ENCODE peak calls at places on chromosomes 11 and 22, in seven cellular contexts. I, H, D, U, J, C and G are unnamed samples.

GRCh38 chr11:87600938-87601337 is 563.2 kb downstream of the TMEM135 start:
- DNase-seq in I (no peak), H (no peak), D (no peak), U (no peak), J (no peak), C (no peak), G (no peak)

GRCh38 chr11:27153136-27153535 is 112.5 kb downstream of the BBOX1 start:
- DNase-seq in I (no peak), H (no peak), D (no peak), U (no peak), J (no peak), C (no peak), G (no peak)

GRCh38 chr11:121467965-121468364 is 15.2 kb upstream of the SORL1-AS1 start:
- DNase-seq in I (no peak), H (no peak), D (no peak), U (no peak), J (no peak), C (no peak), G (peak)

GRCh38 chr11:130055637-130056036 is 14.1 kb upstream of the APLP2 start:
- DNase-seq in I (no peak), H (no peak), D (no peak), U (no peak), J (no peak), C (peak), G (no peak)

GRCh38 chr11:2134022-2135010 is 4.9 kb downstream of the IGF2 start:
- DNase-seq in I (no peak), H (no peak), D (no peak), U (no peak), J (peak), C (no peak), G (no peak)

GRCh38 chr22:20388200-20388599 is 5.8 kb upstream of the ZNF74 start:
- DNase-seq in I (no peak), H (no peak), D (no peak), U (no peak), J (no peak), C (no peak), G (no peak)

GRCh38 chr11:19018901-19019300 is 41.6 kb downstream of the MRGPRX2 start:
- DNase-seq in I (no peak), H (no peak), D (peak), U (peak), J (no peak), C (no peak), G (no peak)

GRCh38 chr11:10930961-10931760 is 73.3 kb upstream of the ZBED5 start:
- DNase-seq in I (peak), H (peak), D (peak), U (no peak), J (peak), C (peak), G (peak)

GRCh38 chr22:19178065-19178658 is 374 bp downstream of the SLC25A1 start:
- DNase-seq in I (peak), H (peak), D (peak), U (peak), J (peak), C (peak), G (peak)

GRCh38 chr11:46630237-46630636 is 12.9 kb downstream of the ATG13 start:
- DNase-seq in I (no peak), H (no peak), D (no peak), U (no peak), J (no peak), C (no peak), G (no peak)

GRCh38 chr11:108027057-108027456 is 18.4 kb downstream of the CUL5 start:
- DNase-seq in I (no peak), H (no peak), D (no peak), U (peak), J (no peak), C (no peak), G (no peak)

GRCh38 chr11:71373791-71374454 is 74.3 kb downstream of the DHCR7 start:
- DNase-seq in I (no peak), H (no peak), D (no peak), U (peak), J (no peak), C (no peak), G (no peak)
- H3K4me3 ChIP-seq in I (no peak), H (no peak), D (no peak), U (peak), J (no peak), C (no peak), G (no peak)

GRCh38 chr22:37562049-37562784 is 1.9 kb downstream of the CDC42EP1 start:
- DNase-seq in I (no peak), H (no peak), D (no peak), U (no peak), J (no peak), C (no peak), G (no peak)
- H3K4me3 ChIP-seq in I (peak), H (peak), D (peak), U (no peak), J (no peak), C (peak), G (peak)

DNA sequence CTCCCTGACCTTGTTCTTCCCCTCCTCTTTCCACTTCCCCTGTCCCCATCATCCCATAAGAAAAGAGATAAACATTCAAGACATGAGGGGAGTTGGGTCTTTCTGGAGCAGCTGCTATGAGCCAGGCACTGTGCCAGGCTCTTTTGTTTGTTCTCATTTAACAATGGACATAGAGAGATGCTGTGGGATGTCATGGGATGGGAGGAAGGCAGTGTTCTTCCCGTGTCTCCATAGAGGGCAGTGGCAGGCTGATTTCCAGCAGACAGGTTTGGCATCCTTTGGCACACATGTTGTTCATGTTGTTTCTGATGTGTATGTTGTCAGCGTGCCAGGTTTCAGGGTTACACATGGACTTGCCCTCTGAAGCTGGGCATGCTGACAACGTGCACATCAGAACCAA is 44.0 kb upstream of the NECTIN1 start:
- DNase-seq in I (no peak), H (peak), D (no peak), U (no peak), J (peak), C (no peak), G (no peak)
- H3K4me3 ChIP-seq in I (no peak), H (no peak), D (no peak), U (no peak), J (no peak), C (no peak), G (no peak)

GRCh38 chr11:66840317-66841091 is 2.7 kb upstream of the RCE1 start:
- DNase-seq in I (no peak), H (no peak), D (no peak), U (no peak), J (no peak), C (no peak), G (no peak)
- H3K4me3 ChIP-seq in I (no peak), H (no peak), D (no peak), U (no peak), J (no peak), C (no peak), G (no peak)

GRCh38 chr11:72243567-72244316 is at the start of gene PHOX2A:
- DNase-seq in I (no peak), H (peak), D (no peak), U (no peak), J (peak), C (no peak), G (no peak)
- H3K4me3 ChIP-seq in I (no peak), H (peak), D (no peak), U (no peak), J (no peak), C (no peak), G (peak)